ENCODE peak calls at places on chromosomes 1 and 21, in five cellular contexts. One of them, this sample, is unnamed.

GRCh38 chr1:5466487-5466886 is 525.7 kb downstream of the NPHP4 start:
- DNase-seq in tibial nerve: no peak
- DNase-seq in foreskin fibroblast: no peak
- DNase-seq in lower lobe of right lung: no peak
- DNase-seq in lower leg skin: no peak
- DNase-seq in this sample: no peak

GRCh38 chr1:107689157-107689556 is 275.8 kb downstream of the VAV3 start:
- DNase-seq in tibial nerve: no peak
- DNase-seq in foreskin fibroblast: no peak
- DNase-seq in lower lobe of right lung: no peak
- DNase-seq in lower leg skin: peak
- DNase-seq in this sample: no peak

GRCh38 chr1:28370220-28371010 is 875 bp downstream of the PHACTR4 start:
- DNase-seq in tibial nerve: no peak
- DNase-seq in foreskin fibroblast: peak
- DNase-seq in lower lobe of right lung: no peak
- DNase-seq in lower leg skin: no peak
- DNase-seq in this sample: no peak

GRCh38 chr1:205916541-205916940 is 26.7 kb downstream of the SLC26A9 start:
- DNase-seq in tibial nerve: no peak
- DNase-seq in foreskin fibroblast: peak
- DNase-seq in lower lobe of right lung: no peak
- DNase-seq in lower leg skin: no peak
- DNase-seq in this sample: no peak

GRCh38 chr1:156276532-156276931 is 6.1 kb downstream of the SMG5 start:
- DNase-seq in tibial nerve: no peak
- DNase-seq in foreskin fibroblast: peak
- DNase-seq in lower lobe of right lung: no peak
- DNase-seq in lower leg skin: no peak
- DNase-seq in this sample: no peak

GRCh38 chr1:196309386-196309785 is 298.9 kb downstream of the KCNT2 start:
- DNase-seq in tibial nerve: no peak
- DNase-seq in foreskin fibroblast: peak
- DNase-seq in lower lobe of right lung: no peak
- DNase-seq in lower leg skin: no peak
- DNase-seq in this sample: no peak

GRCh38 chr1:17289756-17290155 is 18.2 kb upstream of the PADI4 start:
- DNase-seq in tibial nerve: no peak
- DNase-seq in foreskin fibroblast: peak
- DNase-seq in lower lobe of right lung: no peak
- DNase-seq in lower leg skin: no peak
- DNase-seq in this sample: no peak

GRCh38 chr1:245915406-245915805 is 591.7 kb downstream of the SMYD3 start:
- DNase-seq in tibial nerve: no peak
- DNase-seq in foreskin fibroblast: no peak
- DNase-seq in lower lobe of right lung: no peak
- DNase-seq in lower leg skin: no peak
- DNase-seq in this sample: no peak

GRCh38 chr1:9371391-9371935 is 78.8 kb downstream of the SPSB1 start:
- DNase-seq in tibial nerve: peak
- DNase-seq in foreskin fibroblast: peak
- DNase-seq in lower lobe of right lung: no peak
- DNase-seq in lower leg skin: no peak
- DNase-seq in this sample: no peak

GRCh38 chr1:39047374-39048229 is 21.5 kb downstream of the NDUFS5 start:
- DNase-seq in tibial nerve: no peak
- DNase-seq in foreskin fibroblast: peak
- DNase-seq in lower lobe of right lung: peak
- DNase-seq in lower leg skin: peak
- DNase-seq in this sample: no peak

GRCh38 chr1:30169269-30169668 is 554.1 kb downstream of the MATN1 start:
- DNase-seq in tibial nerve: no peak
- DNase-seq in foreskin fibroblast: no peak
- DNase-seq in lower lobe of right lung: no peak
- DNase-seq in lower leg skin: no peak
- DNase-seq in this sample: peak

GRCh38 chr1:28606771-28607170 is 14.7 kb downstream of the RAB42 start:
- DNase-seq in tibial nerve: no peak
- DNase-seq in foreskin fibroblast: no peak
- DNase-seq in lower lobe of right lung: no peak
- DNase-seq in lower leg skin: no peak
- DNase-seq in this sample: no peak

GRCh38 chr1:198934901-198935301 is 296.1 kb downstream of the PTPRC start:
- DNase-seq in tibial nerve: no peak
- DNase-seq in foreskin fibroblast: peak
- DNase-seq in lower lobe of right lung: no peak
- DNase-seq in lower leg skin: no peak
- DNase-seq in this sample: no peak

GRCh38 chr1:203124546-203125317 is 2.8 kb upstream of the ADORA1 start:
- DNase-seq in tibial nerve: no peak
- DNase-seq in foreskin fibroblast: peak
- DNase-seq in lower lobe of right lung: no peak
- DNase-seq in lower leg skin: peak
- DNase-seq in this sample: peak

GRCh38 chr1:184438363-184438762 is 51.5 kb downstream of the C1orf21 start:
- DNase-seq in tibial nerve: no peak
- DNase-seq in foreskin fibroblast: no peak
- DNase-seq in lower lobe of right lung: no peak
- DNase-seq in lower leg skin: no peak
- DNase-seq in this sample: no peak

GRCh38 chr1:53500184-53501064 is 41.2 kb downstream of the DMRTB1 start:
- DNase-seq in tibial nerve: no peak
- DNase-seq in foreskin fibroblast: peak
- DNase-seq in lower lobe of right lung: no peak
- DNase-seq in lower leg skin: no peak
- DNase-seq in this sample: no peak

GRCh38 chr1:23168462-23169218 is at the start of gene LUZP1:
- DNase-seq in tibial nerve: peak
- DNase-seq in foreskin fibroblast: peak
- DNase-seq in lower lobe of right lung: peak
- DNase-seq in lower leg skin: peak
- DNase-seq in this sample: peak

GRCh38 chr1:71193153-71193552 is 112.3 kb upstream of the ZRANB2 start:
- DNase-seq in tibial nerve: no peak
- DNase-seq in foreskin fibroblast: peak
- DNase-seq in lower lobe of right lung: no peak
- DNase-seq in lower leg skin: no peak
- DNase-seq in this sample: no peak

GRCh38 chr21:31654340-31654739 is 5.2 kb upstream of the SOD1 start:
- DNase-seq in tibial nerve: no peak
- DNase-seq in foreskin fibroblast: no peak
- DNase-seq in lower lobe of right lung: no peak
- DNase-seq in lower leg skin: no peak
- DNase-seq in this sample: no peak
- TF ChIP-seq CTCF in tibial nerve: no peak
- TF ChIP-seq CTCF in foreskin fibroblast: no peak
- TF ChIP-seq CTCF in lower lobe of right lung: no peak
- TF ChIP-seq CTCF in lower leg skin: no peak
- TF ChIP-seq CTCF in this sample: no peak

GRCh38 chr21:45957551-45957950 is 24.0 kb upstream of the COL6A1 start:
- DNase-seq in tibial nerve: no peak
- DNase-seq in foreskin fibroblast: no peak
- DNase-seq in lower lobe of right lung: no peak
- DNase-seq in lower leg skin: no peak
- DNase-seq in this sample: no peak

GRCh38 chr21:45954921-45955320 is 26.6 kb upstream of the COL6A1 start:
- DNase-seq in tibial nerve: no peak
- DNase-seq in foreskin fibroblast: no peak
- DNase-seq in lower lobe of right lung: no peak
- DNase-seq in lower leg skin: no peak
- DNase-seq in this sample: no peak

GRCh38 chr21:45952974-45953373 is 28.6 kb upstream of the COL6A1 start:
- DNase-seq in tibial nerve: no peak
- DNase-seq in foreskin fibroblast: no peak
- DNase-seq in lower lobe of right lung: no peak
- DNase-seq in lower leg skin: no peak
- DNase-seq in this sample: peak

GRCh38 chr21:45951676-45952075 is 29.9 kb upstream of the COL6A1 start:
- DNase-seq in tibial nerve: no peak
- DNase-seq in foreskin fibroblast: no peak
- DNase-seq in lower lobe of right lung: no peak
- DNase-seq in lower leg skin: no peak
- DNase-seq in this sample: no peak

DNA sequence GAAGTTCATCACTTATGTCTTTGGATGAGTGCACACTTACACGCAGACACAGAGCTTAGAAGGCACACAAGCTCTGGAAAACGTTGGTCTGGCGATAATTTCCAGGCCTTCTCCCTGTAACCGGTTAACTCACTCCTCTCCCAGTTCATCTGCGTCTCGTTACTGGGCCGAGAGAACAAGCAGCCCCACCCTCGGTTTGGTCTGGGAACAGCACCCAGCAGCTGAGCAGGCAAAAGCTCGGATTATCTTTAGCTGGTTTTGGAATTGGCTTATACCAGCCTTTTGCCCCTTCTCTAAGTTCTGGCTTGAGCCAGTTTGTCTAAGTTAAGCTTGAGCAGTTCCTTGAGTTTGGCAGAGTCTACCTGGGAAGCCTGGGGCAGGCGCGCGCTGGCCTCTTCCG is 27.3 kb upstream of the COL6A1 start:
- DNase-seq in tibial nerve: no peak
- DNase-seq in foreskin fibroblast: peak
- DNase-seq in lower lobe of right lung: no peak
- DNase-seq in lower leg skin: no peak
- DNase-seq in this sample: no peak
- TF ChIP-seq CTCF in tibial nerve: no peak
- TF ChIP-seq CTCF in foreskin fibroblast: peak
- TF ChIP-seq CTCF in lower lobe of right lung: peak
- TF ChIP-seq CTCF in lower leg skin: no peak
- TF ChIP-seq CTCF in this sample: no peak

DNA sequence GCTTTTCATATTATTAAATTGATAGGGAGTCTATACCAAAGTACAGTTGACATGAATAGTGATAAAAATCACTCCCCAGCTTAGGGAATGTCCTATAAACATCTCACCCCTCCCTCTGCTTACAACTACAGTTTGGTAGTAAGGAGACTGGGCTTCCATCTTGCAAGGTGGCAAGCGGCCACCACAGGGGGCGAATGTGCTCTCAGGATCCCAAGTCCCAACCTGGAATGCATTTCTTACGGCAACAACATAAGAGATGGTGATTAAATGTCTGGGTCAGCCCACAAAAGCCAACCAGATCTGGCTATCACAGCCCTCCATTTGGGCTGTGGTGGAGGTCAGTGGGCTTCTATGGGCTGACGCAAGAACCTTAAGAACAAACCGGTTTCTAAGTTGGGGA is 68.0 kb downstream of the SMYD2 start:
- DNase-seq in tibial nerve: no peak
- DNase-seq in foreskin fibroblast: no peak
- DNase-seq in lower lobe of right lung: no peak
- DNase-seq in lower leg skin: no peak
- DNase-seq in this sample: no peak
- TF ChIP-seq CTCF in tibial nerve: no peak
- TF ChIP-seq CTCF in foreskin fibroblast: no peak
- TF ChIP-seq CTCF in lower lobe of right lung: no peak
- TF ChIP-seq CTCF in lower leg skin: no peak
- TF ChIP-seq CTCF in this sample: no peak

GRCh38 chr21:36087362-36088138 is 17.7 kb downstream of the CBR1 start:
- DNase-seq in tibial nerve: no peak
- DNase-seq in foreskin fibroblast: no peak
- DNase-seq in lower lobe of right lung: no peak
- DNase-seq in lower leg skin: no peak
- DNase-seq in this sample: no peak
- TF ChIP-seq CTCF in tibial nerve: no peak
- TF ChIP-seq CTCF in foreskin fibroblast: no peak
- TF ChIP-seq CTCF in lower lobe of right lung: no peak
- TF ChIP-seq CTCF in lower leg skin: no peak
- TF ChIP-seq CTCF in this sample: no peak

GRCh38 chr1:50968021-50968883 is 1.8 kb upstream of the CDKN2C start:
- DNase-seq in tibial nerve: peak
- DNase-seq in foreskin fibroblast: peak
- DNase-seq in lower lobe of right lung: peak
- DNase-seq in lower leg skin: peak
- DNase-seq in this sample: peak
- TF ChIP-seq CTCF in tibial nerve: peak
- TF ChIP-seq CTCF in foreskin fibroblast: peak
- TF ChIP-seq CTCF in lower lobe of right lung: peak
- TF ChIP-seq CTCF in lower leg skin: no peak
- TF ChIP-seq CTCF in this sample: peak

DNA sequence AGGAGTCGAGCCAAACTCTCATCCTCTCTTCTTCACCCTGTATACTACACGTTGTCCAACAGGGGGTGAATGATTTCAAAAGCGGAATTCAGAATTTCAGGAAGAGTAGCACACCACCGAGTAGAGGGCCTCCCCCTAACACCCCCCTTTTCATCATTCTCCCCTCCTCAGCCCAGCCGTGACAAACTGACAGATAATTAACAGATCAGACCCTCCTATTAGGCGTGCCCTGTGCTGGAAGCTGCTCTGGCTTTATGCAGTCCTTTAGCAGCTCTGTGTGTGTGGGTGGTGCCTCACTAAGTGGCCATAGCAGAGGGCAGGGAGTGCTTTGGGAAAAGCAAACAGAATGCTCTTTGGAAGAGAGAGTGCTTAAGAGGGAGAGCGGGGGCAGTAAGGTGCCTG is 44.3 kb downstream of the PEX14 start:
- DNase-seq in tibial nerve: no peak
- DNase-seq in foreskin fibroblast: no peak
- DNase-seq in lower lobe of right lung: no peak
- DNase-seq in lower leg skin: no peak
- DNase-seq in this sample: no peak
- TF ChIP-seq CTCF in tibial nerve: no peak
- TF ChIP-seq CTCF in foreskin fibroblast: no peak
- TF ChIP-seq CTCF in lower lobe of right lung: no peak
- TF ChIP-seq CTCF in lower leg skin: no peak
- TF ChIP-seq CTCF in this sample: peak

DNA sequence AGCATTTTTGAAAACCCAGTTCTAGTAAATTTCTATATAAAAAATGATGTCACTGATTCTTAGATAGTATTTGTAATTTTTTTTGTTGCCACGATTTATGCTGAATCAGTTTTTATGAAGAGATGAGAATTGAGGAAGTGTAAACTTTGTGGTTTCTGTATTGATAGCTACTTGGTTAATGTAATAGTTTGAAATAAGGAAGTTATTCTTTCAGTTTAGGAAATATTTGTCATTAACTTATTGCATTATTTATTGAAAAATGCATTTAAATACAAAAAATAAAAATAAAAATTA is 97.8 kb downstream of the ZFYVE9 start:
- DNase-seq in tibial nerve: no peak
- DNase-seq in foreskin fibroblast: no peak
- DNase-seq in lower lobe of right lung: no peak
- DNase-seq in lower leg skin: no peak
- DNase-seq in this sample: no peak
- TF ChIP-seq CTCF in tibial nerve: no peak
- TF ChIP-seq CTCF in foreskin fibroblast: no peak
- TF ChIP-seq CTCF in lower lobe of right lung: no peak
- TF ChIP-seq CTCF in lower leg skin: no peak
- TF ChIP-seq CTCF in this sample: no peak

GRCh38 chr1:204828352-204828850 is 42.3 kb upstream of the NFASC start:
- DNase-seq in tibial nerve: peak
- DNase-seq in foreskin fibroblast: peak
- DNase-seq in lower lobe of right lung: peak
- DNase-seq in lower leg skin: no peak
- DNase-seq in this sample: peak
- TF ChIP-seq CTCF in tibial nerve: peak
- TF ChIP-seq CTCF in foreskin fibroblast: no peak
- TF ChIP-seq CTCF in lower lobe of right lung: no peak
- TF ChIP-seq CTCF in lower leg skin: no peak
- TF ChIP-seq CTCF in this sample: peak

This sample was measured in type B pancreatic cell.